ENCODE peak calls at places on chromosomes 7 and 10, in ten cellular contexts. One of them, this sample, is unnamed.

GRCh38 chr7:375901-376305 is 85.9 kb downstream of the FOXL3 start:
- DNase-seq in amniotic stem cell: no peak
- DNase-seq in cardiac muscle cell: no peak
- DNase-seq in NCI-H510A treated with DMSO at 0.1 percent for 48 hours: no peak
- DNase-seq in right atrium auricular region: no peak
- DNase-seq in NCI-H1092: no peak
- DNase-seq in activated T-helper 1 cell treated with anti-CD3 and anti-CD28 coated beads, Interleukin-12 subunit alpha, Interleukin-12 subunit beta, Interleukin-2, Interleukin-4 antibody, amounts not matched to agents 30 ng/mL and 10 ng/mL and 1 ng/mL, durations not matched to agents 14 hours and 24 hours and 36 hours: no peak
- DNase-seq in GM18507: no peak
- DNase-seq in suprapubic skin: peak
- DNase-seq in fibroblast of mammary gland: no peak
- DNase-seq in this sample: peak

GRCh38 chr10:49534670-49535381 is 4.1 kb downstream of the ERCC6 start:
- DNase-seq in amniotic stem cell: peak
- DNase-seq in cardiac muscle cell: no peak
- DNase-seq in NCI-H510A treated with DMSO at 0.1 percent for 48 hours: no peak
- DNase-seq in right atrium auricular region: no peak
- DNase-seq in NCI-H1092: no peak
- DNase-seq in activated T-helper 1 cell treated with anti-CD3 and anti-CD28 coated beads, Interleukin-12 subunit alpha, Interleukin-12 subunit beta, Interleukin-2, Interleukin-4 antibody, amounts not matched to agents 30 ng/mL and 10 ng/mL and 1 ng/mL, durations not matched to agents 14 hours and 24 hours and 36 hours: no peak
- DNase-seq in GM18507: peak
- DNase-seq in suprapubic skin: no peak
- DNase-seq in fibroblast of mammary gland: peak
- DNase-seq in this sample: no peak

GRCh38 chr7:7569113-7569527 is 2.4 kb downstream of the MIOS start:
- DNase-seq in amniotic stem cell: no peak
- DNase-seq in cardiac muscle cell: no peak
- DNase-seq in NCI-H510A treated with DMSO at 0.1 percent for 48 hours: no peak
- DNase-seq in right atrium auricular region: no peak
- DNase-seq in NCI-H1092: no peak
- DNase-seq in activated T-helper 1 cell treated with anti-CD3 and anti-CD28 coated beads, Interleukin-12 subunit alpha, Interleukin-12 subunit beta, Interleukin-2, Interleukin-4 antibody, amounts not matched to agents 30 ng/mL and 10 ng/mL and 1 ng/mL, durations not matched to agents 14 hours and 24 hours and 36 hours: no peak
- DNase-seq in GM18507: peak
- DNase-seq in suprapubic skin: no peak
- DNase-seq in fibroblast of mammary gland: no peak
- DNase-seq in this sample: no peak

GRCh38 chr10:126842836-126843235 is 62.4 kb upstream of the DOCK1 start:
- DNase-seq in amniotic stem cell: no peak
- DNase-seq in cardiac muscle cell: no peak
- DNase-seq in NCI-H510A treated with DMSO at 0.1 percent for 48 hours: no peak
- DNase-seq in right atrium auricular region: no peak
- DNase-seq in NCI-H1092: no peak
- DNase-seq in activated T-helper 1 cell treated with anti-CD3 and anti-CD28 coated beads, Interleukin-12 subunit alpha, Interleukin-12 subunit beta, Interleukin-2, Interleukin-4 antibody, amounts not matched to agents 30 ng/mL and 10 ng/mL and 1 ng/mL, durations not matched to agents 14 hours and 24 hours and 36 hours: no peak
- DNase-seq in GM18507: no peak
- DNase-seq in suprapubic skin: no peak
- DNase-seq in fibroblast of mammary gland: no peak
- DNase-seq in this sample: no peak

GRCh38 chr7:16202298-16202697 is 219.0 kb downstream of the CRPPA start:
- DNase-seq in amniotic stem cell: no peak
- DNase-seq in cardiac muscle cell: no peak
- DNase-seq in NCI-H510A treated with DMSO at 0.1 percent for 48 hours: no peak
- DNase-seq in right atrium auricular region: no peak
- DNase-seq in NCI-H1092: no peak
- DNase-seq in activated T-helper 1 cell treated with anti-CD3 and anti-CD28 coated beads, Interleukin-12 subunit alpha, Interleukin-12 subunit beta, Interleukin-2, Interleukin-4 antibody, amounts not matched to agents 30 ng/mL and 10 ng/mL and 1 ng/mL, durations not matched to agents 14 hours and 24 hours and 36 hours: no peak
- DNase-seq in GM18507: no peak
- DNase-seq in suprapubic skin: no peak
- DNase-seq in fibroblast of mammary gland: no peak
- DNase-seq in this sample: no peak

GRCh38 chr10:62492012-62492869 is 118.1 kb downstream of the ZNF365 start:
- DNase-seq in amniotic stem cell: peak
- DNase-seq in cardiac muscle cell: peak
- DNase-seq in NCI-H510A treated with DMSO at 0.1 percent for 48 hours: no peak
- DNase-seq in right atrium auricular region: no peak
- DNase-seq in NCI-H1092: no peak
- DNase-seq in activated T-helper 1 cell treated with anti-CD3 and anti-CD28 coated beads, Interleukin-12 subunit alpha, Interleukin-12 subunit beta, Interleukin-2, Interleukin-4 antibody, amounts not matched to agents 30 ng/mL and 10 ng/mL and 1 ng/mL, durations not matched to agents 14 hours and 24 hours and 36 hours: no peak
- DNase-seq in GM18507: peak
- DNase-seq in suprapubic skin: no peak
- DNase-seq in fibroblast of mammary gland: peak
- DNase-seq in this sample: no peak

GRCh38 chr7:120272261-120272895 is 597 bp upstream of the KCND2 start:
- DNase-seq in amniotic stem cell: no peak
- DNase-seq in cardiac muscle cell: peak
- DNase-seq in NCI-H510A treated with DMSO at 0.1 percent for 48 hours: peak
- DNase-seq in right atrium auricular region: no peak
- DNase-seq in NCI-H1092: peak
- DNase-seq in activated T-helper 1 cell treated with anti-CD3 and anti-CD28 coated beads, Interleukin-12 subunit alpha, Interleukin-12 subunit beta, Interleukin-2, Interleukin-4 antibody, amounts not matched to agents 30 ng/mL and 10 ng/mL and 1 ng/mL, durations not matched to agents 14 hours and 24 hours and 36 hours: no peak
- DNase-seq in GM18507: peak
- DNase-seq in suprapubic skin: no peak
- DNase-seq in fibroblast of mammary gland: peak
- DNase-seq in this sample: no peak

GRCh38 chr7:96017877-96018276 is 245.5 kb downstream of the DYNC1I1 start:
- DNase-seq in amniotic stem cell: no peak
- DNase-seq in cardiac muscle cell: no peak
- DNase-seq in NCI-H510A treated with DMSO at 0.1 percent for 48 hours: peak
- DNase-seq in right atrium auricular region: no peak
- DNase-seq in NCI-H1092: no peak
- DNase-seq in activated T-helper 1 cell treated with anti-CD3 and anti-CD28 coated beads, Interleukin-12 subunit alpha, Interleukin-12 subunit beta, Interleukin-2, Interleukin-4 antibody, amounts not matched to agents 30 ng/mL and 10 ng/mL and 1 ng/mL, durations not matched to agents 14 hours and 24 hours and 36 hours: no peak
- DNase-seq in GM18507: no peak
- DNase-seq in suprapubic skin: no peak
- DNase-seq in fibroblast of mammary gland: no peak
- DNase-seq in this sample: no peak

GRCh38 chr10:75334720-75335119 is 66.8 kb downstream of the ZNF503 start:
- DNase-seq in amniotic stem cell: no peak
- DNase-seq in cardiac muscle cell: no peak
- DNase-seq in NCI-H510A treated with DMSO at 0.1 percent for 48 hours: no peak
- DNase-seq in right atrium auricular region: no peak
- DNase-seq in NCI-H1092: no peak
- DNase-seq in activated T-helper 1 cell treated with anti-CD3 and anti-CD28 coated beads, Interleukin-12 subunit alpha, Interleukin-12 subunit beta, Interleukin-2, Interleukin-4 antibody, amounts not matched to agents 30 ng/mL and 10 ng/mL and 1 ng/mL, durations not matched to agents 14 hours and 24 hours and 36 hours: no peak
- DNase-seq in GM18507: no peak
- DNase-seq in suprapubic skin: no peak
- DNase-seq in fibroblast of mammary gland: peak
- DNase-seq in this sample: no peak

GRCh38 chr10:112356686-112357085 is 17.2 kb upstream of the ACSL5 start:
- DNase-seq in amniotic stem cell: no peak
- DNase-seq in cardiac muscle cell: no peak
- DNase-seq in NCI-H510A treated with DMSO at 0.1 percent for 48 hours: no peak
- DNase-seq in right atrium auricular region: peak
- DNase-seq in NCI-H1092: no peak
- DNase-seq in activated T-helper 1 cell treated with anti-CD3 and anti-CD28 coated beads, Interleukin-12 subunit alpha, Interleukin-12 subunit beta, Interleukin-2, Interleukin-4 antibody, amounts not matched to agents 30 ng/mL and 10 ng/mL and 1 ng/mL, durations not matched to agents 14 hours and 24 hours and 36 hours: no peak
- DNase-seq in GM18507: no peak
- DNase-seq in suprapubic skin: peak
- DNase-seq in fibroblast of mammary gland: no peak
- DNase-seq in this sample: no peak

GRCh38 chr10:30027057-30028005 is 32.1 kb downstream of the JCAD start:
- DNase-seq in amniotic stem cell: no peak
- DNase-seq in cardiac muscle cell: no peak
- DNase-seq in NCI-H510A treated with DMSO at 0.1 percent for 48 hours: peak
- DNase-seq in right atrium auricular region: peak
- DNase-seq in NCI-H1092: no peak
- DNase-seq in activated T-helper 1 cell treated with anti-CD3 and anti-CD28 coated beads, Interleukin-12 subunit alpha, Interleukin-12 subunit beta, Interleukin-2, Interleukin-4 antibody, amounts not matched to agents 30 ng/mL and 10 ng/mL and 1 ng/mL, durations not matched to agents 14 hours and 24 hours and 36 hours: peak
- DNase-seq in GM18507: peak
- DNase-seq in suprapubic skin: no peak
- DNase-seq in fibroblast of mammary gland: no peak
- DNase-seq in this sample: no peak

GRCh38 chr7:114922652-114923402 is 933 bp downstream of the MDFIC start:
- DNase-seq in amniotic stem cell: no peak
- DNase-seq in cardiac muscle cell: peak
- DNase-seq in NCI-H510A treated with DMSO at 0.1 percent for 48 hours: peak
- DNase-seq in right atrium auricular region: peak
- DNase-seq in NCI-H1092: no peak
- DNase-seq in activated T-helper 1 cell treated with anti-CD3 and anti-CD28 coated beads, Interleukin-12 subunit alpha, Interleukin-12 subunit beta, Interleukin-2, Interleukin-4 antibody, amounts not matched to agents 30 ng/mL and 10 ng/mL and 1 ng/mL, durations not matched to agents 14 hours and 24 hours and 36 hours: peak
- DNase-seq in GM18507: no peak
- DNase-seq in suprapubic skin: no peak
- DNase-seq in fibroblast of mammary gland: peak
- DNase-seq in this sample: no peak

GRCh38 chr10:61052469-61053205 is 108.7 kb upstream of the RHOBTB1 start:
- DNase-seq in amniotic stem cell: no peak
- DNase-seq in cardiac muscle cell: no peak
- DNase-seq in NCI-H510A treated with DMSO at 0.1 percent for 48 hours: no peak
- DNase-seq in right atrium auricular region: no peak
- DNase-seq in NCI-H1092: no peak
- DNase-seq in activated T-helper 1 cell treated with anti-CD3 and anti-CD28 coated beads, Interleukin-12 subunit alpha, Interleukin-12 subunit beta, Interleukin-2, Interleukin-4 antibody, amounts not matched to agents 30 ng/mL and 10 ng/mL and 1 ng/mL, durations not matched to agents 14 hours and 24 hours and 36 hours: no peak
- DNase-seq in GM18507: no peak
- DNase-seq in suprapubic skin: no peak
- DNase-seq in fibroblast of mammary gland: no peak
- DNase-seq in this sample: no peak

GRCh38 chr10:89954787-89955566 is 253.6 kb downstream of the KIF20B start:
- DNase-seq in amniotic stem cell: no peak
- DNase-seq in cardiac muscle cell: no peak
- DNase-seq in NCI-H510A treated with DMSO at 0.1 percent for 48 hours: peak
- DNase-seq in right atrium auricular region: no peak
- DNase-seq in NCI-H1092: no peak
- DNase-seq in activated T-helper 1 cell treated with anti-CD3 and anti-CD28 coated beads, Interleukin-12 subunit alpha, Interleukin-12 subunit beta, Interleukin-2, Interleukin-4 antibody, amounts not matched to agents 30 ng/mL and 10 ng/mL and 1 ng/mL, durations not matched to agents 14 hours and 24 hours and 36 hours: no peak
- DNase-seq in GM18507: peak
- DNase-seq in suprapubic skin: no peak
- DNase-seq in fibroblast of mammary gland: peak
- DNase-seq in this sample: no peak

GRCh38 chr10:34908472-34908871 is 93.4 kb upstream of the PARD3 start:
- DNase-seq in amniotic stem cell: peak
- DNase-seq in cardiac muscle cell: no peak
- DNase-seq in NCI-H510A treated with DMSO at 0.1 percent for 48 hours: no peak
- DNase-seq in right atrium auricular region: no peak
- DNase-seq in NCI-H1092: no peak
- DNase-seq in activated T-helper 1 cell treated with anti-CD3 and anti-CD28 coated beads, Interleukin-12 subunit alpha, Interleukin-12 subunit beta, Interleukin-2, Interleukin-4 antibody, amounts not matched to agents 30 ng/mL and 10 ng/mL and 1 ng/mL, durations not matched to agents 14 hours and 24 hours and 36 hours: no peak
- DNase-seq in GM18507: no peak
- DNase-seq in suprapubic skin: no peak
- DNase-seq in fibroblast of mammary gland: peak
- DNase-seq in this sample: peak

GRCh38 chr7:18117482-18117881 is 89.8 kb upstream of the PRPS1L1 start:
- DNase-seq in amniotic stem cell: peak
- DNase-seq in cardiac muscle cell: no peak
- DNase-seq in NCI-H510A treated with DMSO at 0.1 percent for 48 hours: no peak
- DNase-seq in right atrium auricular region: no peak
- DNase-seq in NCI-H1092: no peak
- DNase-seq in activated T-helper 1 cell treated with anti-CD3 and anti-CD28 coated beads, Interleukin-12 subunit alpha, Interleukin-12 subunit beta, Interleukin-2, Interleukin-4 antibody, amounts not matched to agents 30 ng/mL and 10 ng/mL and 1 ng/mL, durations not matched to agents 14 hours and 24 hours and 36 hours: no peak
- DNase-seq in GM18507: no peak
- DNase-seq in suprapubic skin: no peak
- DNase-seq in fibroblast of mammary gland: no peak
- DNase-seq in this sample: no peak

GRCh38 chr7:51630933-51631332 is 314.3 kb upstream of the COBL start:
- DNase-seq in amniotic stem cell: no peak
- DNase-seq in cardiac muscle cell: no peak
- DNase-seq in NCI-H510A treated with DMSO at 0.1 percent for 48 hours: no peak
- DNase-seq in right atrium auricular region: no peak
- DNase-seq in NCI-H1092: no peak
- DNase-seq in activated T-helper 1 cell treated with anti-CD3 and anti-CD28 coated beads, Interleukin-12 subunit alpha, Interleukin-12 subunit beta, Interleukin-2, Interleukin-4 antibody, amounts not matched to agents 30 ng/mL and 10 ng/mL and 1 ng/mL, durations not matched to agents 14 hours and 24 hours and 36 hours: no peak
- DNase-seq in GM18507: no peak
- DNase-seq in suprapubic skin: no peak
- DNase-seq in fibroblast of mammary gland: no peak
- DNase-seq in this sample: no peak

GRCh38 chr7:91330378-91331295 is 66.4 kb downstream of the FZD1 start:
- DNase-seq in amniotic stem cell: no peak
- DNase-seq in cardiac muscle cell: no peak
- DNase-seq in NCI-H510A treated with DMSO at 0.1 percent for 48 hours: no peak
- DNase-seq in right atrium auricular region: no peak
- DNase-seq in NCI-H1092: no peak
- DNase-seq in activated T-helper 1 cell treated with anti-CD3 and anti-CD28 coated beads, Interleukin-12 subunit alpha, Interleukin-12 subunit beta, Interleukin-2, Interleukin-4 antibody, amounts not matched to agents 30 ng/mL and 10 ng/mL and 1 ng/mL, durations not matched to agents 14 hours and 24 hours and 36 hours: no peak
- DNase-seq in GM18507: no peak
- DNase-seq in suprapubic skin: no peak
- DNase-seq in fibroblast of mammary gland: peak
- DNase-seq in this sample: no peak

GRCh38 chr10:31103096-31103495 is 71.4 kb upstream of the ZNF438 start:
- DNase-seq in amniotic stem cell: no peak
- DNase-seq in cardiac muscle cell: no peak
- DNase-seq in NCI-H510A treated with DMSO at 0.1 percent for 48 hours: no peak
- DNase-seq in right atrium auricular region: no peak
- DNase-seq in NCI-H1092: no peak
- DNase-seq in activated T-helper 1 cell treated with anti-CD3 and anti-CD28 coated beads, Interleukin-12 subunit alpha, Interleukin-12 subunit beta, Interleukin-2, Interleukin-4 antibody, amounts not matched to agents 30 ng/mL and 10 ng/mL and 1 ng/mL, durations not matched to agents 14 hours and 24 hours and 36 hours: no peak
- DNase-seq in GM18507: no peak
- DNase-seq in suprapubic skin: no peak
- DNase-seq in fibroblast of mammary gland: no peak
- DNase-seq in this sample: no peak

GRCh38 chr10:79422178-79422892 is 23.1 kb downstream of the ZCCHC24 start:
- DNase-seq in amniotic stem cell: peak
- DNase-seq in cardiac muscle cell: no peak
- DNase-seq in NCI-H510A treated with DMSO at 0.1 percent for 48 hours: no peak
- DNase-seq in right atrium auricular region: no peak
- DNase-seq in NCI-H1092: no peak
- DNase-seq in activated T-helper 1 cell treated with anti-CD3 and anti-CD28 coated beads, Interleukin-12 subunit alpha, Interleukin-12 subunit beta, Interleukin-2, Interleukin-4 antibody, amounts not matched to agents 30 ng/mL and 10 ng/mL and 1 ng/mL, durations not matched to agents 14 hours and 24 hours and 36 hours: no peak
- DNase-seq in GM18507: no peak
- DNase-seq in suprapubic skin: peak
- DNase-seq in fibroblast of mammary gland: peak
- DNase-seq in this sample: no peak

GRCh38 chr10:43856299-43856698 is 207.6 kb upstream of the ZNF32 start:
- DNase-seq in amniotic stem cell: no peak
- DNase-seq in cardiac muscle cell: no peak
- DNase-seq in NCI-H510A treated with DMSO at 0.1 percent for 48 hours: no peak
- DNase-seq in right atrium auricular region: no peak
- DNase-seq in NCI-H1092: no peak
- DNase-seq in activated T-helper 1 cell treated with anti-CD3 and anti-CD28 coated beads, Interleukin-12 subunit alpha, Interleukin-12 subunit beta, Interleukin-2, Interleukin-4 antibody, amounts not matched to agents 30 ng/mL and 10 ng/mL and 1 ng/mL, durations not matched to agents 14 hours and 24 hours and 36 hours: no peak
- DNase-seq in GM18507: no peak
- DNase-seq in suprapubic skin: peak
- DNase-seq in fibroblast of mammary gland: no peak
- DNase-seq in this sample: no peak

GRCh38 chr10:19888061-19888660 is 71.9 kb downstream of the PLXDC2 start:
- DNase-seq in amniotic stem cell: no peak
- DNase-seq in cardiac muscle cell: no peak
- DNase-seq in NCI-H510A treated with DMSO at 0.1 percent for 48 hours: no peak
- DNase-seq in right atrium auricular region: no peak
- DNase-seq in NCI-H1092: no peak
- DNase-seq in activated T-helper 1 cell treated with anti-CD3 and anti-CD28 coated beads, Interleukin-12 subunit alpha, Interleukin-12 subunit beta, Interleukin-2, Interleukin-4 antibody, amounts not matched to agents 30 ng/mL and 10 ng/mL and 1 ng/mL, durations not matched to agents 14 hours and 24 hours and 36 hours: no peak
- DNase-seq in GM18507: no peak
- DNase-seq in suprapubic skin: no peak
- DNase-seq in fibroblast of mammary gland: no peak
- DNase-seq in this sample: no peak

GRCh38 chr7:130141161-130141857 is 63.9 kb downstream of the TMEM209 start:
- DNase-seq in amniotic stem cell: no peak
- DNase-seq in cardiac muscle cell: peak
- DNase-seq in NCI-H510A treated with DMSO at 0.1 percent for 48 hours: peak
- DNase-seq in right atrium auricular region: peak
- DNase-seq in NCI-H1092: no peak
- DNase-seq in activated T-helper 1 cell treated with anti-CD3 and anti-CD28 coated beads, Interleukin-12 subunit alpha, Interleukin-12 subunit beta, Interleukin-2, Interleukin-4 antibody, amounts not matched to agents 30 ng/mL and 10 ng/mL and 1 ng/mL, durations not matched to agents 14 hours and 24 hours and 36 hours: no peak
- DNase-seq in GM18507: no peak
- DNase-seq in suprapubic skin: no peak
- DNase-seq in fibroblast of mammary gland: peak
- DNase-seq in this sample: peak

GRCh38 chr10:131852161-131852822 is 48.5 kb upstream of the PPP2R2D start:
- DNase-seq in amniotic stem cell: no peak
- DNase-seq in cardiac muscle cell: no peak
- DNase-seq in NCI-H510A treated with DMSO at 0.1 percent for 48 hours: no peak
- DNase-seq in right atrium auricular region: no peak
- DNase-seq in NCI-H1092: no peak
- DNase-seq in activated T-helper 1 cell treated with anti-CD3 and anti-CD28 coated beads, Interleukin-12 subunit alpha, Interleukin-12 subunit beta, Interleukin-2, Interleukin-4 antibody, amounts not matched to agents 30 ng/mL and 10 ng/mL and 1 ng/mL, durations not matched to agents 14 hours and 24 hours and 36 hours: no peak
- DNase-seq in GM18507: no peak
- DNase-seq in suprapubic skin: peak
- DNase-seq in fibroblast of mammary gland: no peak
- DNase-seq in this sample: no peak

GRCh38 chr10:107264742-107265141 is 100.2 kb upstream of the SORCS1 start:
- DNase-seq in amniotic stem cell: no peak
- DNase-seq in cardiac muscle cell: peak
- DNase-seq in NCI-H510A treated with DMSO at 0.1 percent for 48 hours: no peak
- DNase-seq in right atrium auricular region: no peak
- DNase-seq in NCI-H1092: no peak
- DNase-seq in activated T-helper 1 cell treated with anti-CD3 and anti-CD28 coated beads, Interleukin-12 subunit alpha, Interleukin-12 subunit beta, Interleukin-2, Interleukin-4 antibody, amounts not matched to agents 30 ng/mL and 10 ng/mL and 1 ng/mL, durations not matched to agents 14 hours and 24 hours and 36 hours: no peak
- DNase-seq in GM18507: no peak
- DNase-seq in suprapubic skin: no peak
- DNase-seq in fibroblast of mammary gland: no peak
- DNase-seq in this sample: no peak

GRCh38 chr7:105653441-105654005 is 72.2 kb upstream of the EFCAB10 start:
- DNase-seq in amniotic stem cell: no peak
- DNase-seq in cardiac muscle cell: no peak
- DNase-seq in NCI-H510A treated with DMSO at 0.1 percent for 48 hours: no peak
- DNase-seq in right atrium auricular region: no peak
- DNase-seq in NCI-H1092: no peak
- DNase-seq in activated T-helper 1 cell treated with anti-CD3 and anti-CD28 coated beads, Interleukin-12 subunit alpha, Interleukin-12 subunit beta, Interleukin-2, Interleukin-4 antibody, amounts not matched to agents 30 ng/mL and 10 ng/mL and 1 ng/mL, durations not matched to agents 14 hours and 24 hours and 36 hours: no peak
- DNase-seq in GM18507: no peak
- DNase-seq in suprapubic skin: no peak
- DNase-seq in fibroblast of mammary gland: no peak
- DNase-seq in this sample: no peak

GRCh38 chr10:106615081-106615480 is 549.4 kb downstream of the SORCS1 start:
- DNase-seq in amniotic stem cell: peak
- DNase-seq in cardiac muscle cell: no peak
- DNase-seq in NCI-H510A treated with DMSO at 0.1 percent for 48 hours: no peak
- DNase-seq in right atrium auricular region: no peak
- DNase-seq in NCI-H1092: no peak
- DNase-seq in activated T-helper 1 cell treated with anti-CD3 and anti-CD28 coated beads, Interleukin-12 subunit alpha, Interleukin-12 subunit beta, Interleukin-2, Interleukin-4 antibody, amounts not matched to agents 30 ng/mL and 10 ng/mL and 1 ng/mL, durations not matched to agents 14 hours and 24 hours and 36 hours: no peak
- DNase-seq in GM18507: no peak
- DNase-seq in suprapubic skin: no peak
- DNase-seq in fibroblast of mammary gland: peak
- DNase-seq in this sample: no peak

GRCh38 chr7:84923348-84923747 is 263.5 kb downstream of the SEMA3D start:
- DNase-seq in amniotic stem cell: no peak
- DNase-seq in cardiac muscle cell: peak
- DNase-seq in NCI-H510A treated with DMSO at 0.1 percent for 48 hours: no peak
- DNase-seq in right atrium auricular region: no peak
- DNase-seq in NCI-H1092: no peak
- DNase-seq in activated T-helper 1 cell treated with anti-CD3 and anti-CD28 coated beads, Interleukin-12 subunit alpha, Interleukin-12 subunit beta, Interleukin-2, Interleukin-4 antibody, amounts not matched to agents 30 ng/mL and 10 ng/mL and 1 ng/mL, durations not matched to agents 14 hours and 24 hours and 36 hours: no peak
- DNase-seq in GM18507: no peak
- DNase-seq in suprapubic skin: no peak
- DNase-seq in fibroblast of mammary gland: no peak
- DNase-seq in this sample: no peak

This sample was measured in mesenteric fat pad.